ENCODE peak calls at places on chromosome 14, in four cellular contexts. M is NCI-H1092; H is PC-3; B is activated CD4-positive, alpha-beta T cell treated with anti-CD3 and anti-CD28 coated beads, Interleukin-2, amount 50 U/mL, for 1 hour. S is an unnamed sample.

GRCh38 chr14:22388669-22389625 is 200.1 kb downstream of the DAD1 start:
- DNase-seq in M (no peak), B (no peak), H (peak), S (peak)

GRCh38 chr14:77125275-77126073 is 16.1 kb downstream of the ZDHHC22 start:
- DNase-seq in B (no peak), M (no peak), H (no peak), S (no peak)

GRCh38 chr14:77498984-77499527 is 440 bp upstream of the ISM2 start:
- DNase-seq in M (no peak), H (no peak), B (no peak), S (no peak)

GRCh38 chr14:90426663-90427062 is 29.8 kb downstream of the CALM1 start:
- DNase-seq in M (no peak), H (no peak), B (no peak), S (no peak)

GRCh38 chr14:68527329-68527851 is 265.5 kb downstream of the ZFP36L1 start:
- DNase-seq in M (no peak), B (no peak), H (no peak), S (no peak)

GRCh38 chr14:70148911-70149675 is 39.7 kb downstream of the SLC8A3 start:
- DNase-seq in M (no peak), B (no peak), H (no peak), S (no peak)

GRCh38 chr14:71684323-71684722 is 247.9 kb upstream of the RGS6 start:
- DNase-seq in B (no peak), M (no peak), H (no peak), S (no peak)

GRCh38 chr14:99246536-99247083 is 25.4 kb downstream of the BCL11B start:
- DNase-seq in B (peak), M (no peak), H (no peak), S (no peak)

GRCh38 chr14:77299776-77300175 is 20.9 kb downstream of the POMT2 start:
- DNase-seq in H (no peak), M (no peak), B (no peak), S (no peak)

GRCh38 chr14:67491285-67491684 is 2.8 kb upstream of the TMEM229B start:
- DNase-seq in B (no peak), H (no peak), M (no peak), S (no peak)

GRCh38 chr14:56816575-56817391 is 6.5 kb upstream of the OTX2 start:
- DNase-seq in M (no peak), B (no peak), H (no peak), S (no peak)

GRCh38 chr14:75499084-75499875 is 23.0 kb upstream of the BATF start:
- DNase-seq in H (no peak), B (no peak), M (no peak), S (no peak)

GRCh38 chr14:24183014-24183481 is 5.6 kb downstream of the IPO4 start:
- DNase-seq in B (no peak), H (no peak), M (no peak), S (no peak)

GRCh38 chr14:104250175-104250574 is 111.8 kb downstream of the KIF26A start:
- DNase-seq in M (no peak), H (no peak), B (no peak), S (no peak)

GRCh38 chr14:104037903-104038302 is 47.6 kb upstream of the ASPG start:
- DNase-seq in B (no peak), M (no peak), H (no peak), S (no peak)

GRCh38 chr14:68251766-68252100 is 432.2 kb downstream of the RAD51B start:
- DNase-seq in H (no peak), B (no peak), M (no peak), S (no peak)

GRCh38 chr14:66624319-66624937 is 116.5 kb downstream of the GPHN start:
- DNase-seq in M (peak), H (peak), B (peak), S (peak)

GRCh38 chr14:34063470-34064164 is 112.7 kb upstream of the EGLN3 start:
- DNase-seq in H (no peak), M (no peak), B (no peak), S (no peak)

GRCh38 chr14:71206766-71207371 is 299.6 kb downstream of the PCNX1 start:
- DNase-seq in B (no peak), M (no peak), H (peak), S (peak)

GRCh38 chr14:24224618-24225071 is 7.5 kb downstream of the NEDD8 start:
- DNase-seq in M (no peak), H (peak), B (no peak), S (peak)

GRCh38 chr14:86796221-86797074 is 1196.5 kb downstream of the GALC start:
- DNase-seq in B (no peak), H (no peak), M (no peak), S (no peak)

GRCh38 chr14:68473794-68474193 is 319.1 kb downstream of the ZFP36L1 start:
- DNase-seq in B (no peak), M (no peak), H (no peak), S (no peak)

GRCh38 chr14:87888136-87888999 is 104.6 kb downstream of the GALC start:
- DNase-seq in B (no peak), H (peak), M (no peak), S (no peak)

S was measured in RWPE1.